ENCODE peak calls at places on chromosomes 4 and X, in five cellular contexts. One of them, this sample, is unnamed.

GRCh38 chr4:122531038-122531437 is 74.5 kb upstream of the IL2 start:
- DNase-seq in activated CD4-positive, CD25-positive, alpha-beta regulatory T cell treated with anti-CD3 and anti-CD28 coated beads, Interleukin-2, amount 50 U/mL, for 72 hours: no peak
- DNase-seq in Daoy: no peak
- DNase-seq in fibroblast of lung: no peak
- DNase-seq in fibroblast of pulmonary artery: no peak
- DNase-seq in this sample: no peak

GRCh38 chrX:47215291-47215900 is 3.1 kb upstream of the CDK16 start:
- DNase-seq in activated CD4-positive, CD25-positive, alpha-beta regulatory T cell treated with anti-CD3 and anti-CD28 coated beads, Interleukin-2, amount 50 U/mL, for 72 hours: no peak
- DNase-seq in Daoy: no peak
- DNase-seq in fibroblast of lung: no peak
- DNase-seq in fibroblast of pulmonary artery: no peak
- DNase-seq in this sample: no peak

GRCh38 chrX:115948018-115948923 is 222.3 kb upstream of the AGTR2 start:
- DNase-seq in activated CD4-positive, CD25-positive, alpha-beta regulatory T cell treated with anti-CD3 and anti-CD28 coated beads, Interleukin-2, amount 50 U/mL, for 72 hours: no peak
- DNase-seq in Daoy: no peak
- DNase-seq in fibroblast of lung: no peak
- DNase-seq in fibroblast of pulmonary artery: no peak
- DNase-seq in this sample: no peak

GRCh38 chrX:118550792-118551191 is 55.2 kb downstream of the DOCK11 start:
- DNase-seq in activated CD4-positive, CD25-positive, alpha-beta regulatory T cell treated with anti-CD3 and anti-CD28 coated beads, Interleukin-2, amount 50 U/mL, for 72 hours: no peak
- DNase-seq in Daoy: peak; percentile 18
- DNase-seq in fibroblast of lung: peak; percentile 23
- DNase-seq in fibroblast of pulmonary artery: no peak
- DNase-seq in this sample: peak; percentile 73

GRCh38 chr4:8117278-8117682 is 41.3 kb downstream of the ABLIM2 start:
- DNase-seq in activated CD4-positive, CD25-positive, alpha-beta regulatory T cell treated with anti-CD3 and anti-CD28 coated beads, Interleukin-2, amount 50 U/mL, for 72 hours: peak; percentile 61
- DNase-seq in Daoy: peak; percentile 68
- DNase-seq in fibroblast of lung: no peak
- DNase-seq in fibroblast of pulmonary artery: peak; percentile 38
- DNase-seq in this sample: peak; percentile 7

GRCh38 chr4:2924286-2924685 is 38.9 kb downstream of the NOP14 start:
- DNase-seq in activated CD4-positive, CD25-positive, alpha-beta regulatory T cell treated with anti-CD3 and anti-CD28 coated beads, Interleukin-2, amount 50 U/mL, for 72 hours: peak; percentile 21
- DNase-seq in Daoy: no peak
- DNase-seq in fibroblast of lung: no peak
- DNase-seq in fibroblast of pulmonary artery: no peak
- DNase-seq in this sample: no peak

GRCh38 chrX:22041931-22042530 is 9.9 kb downstream of the PHEX start:
- DNase-seq in activated CD4-positive, CD25-positive, alpha-beta regulatory T cell treated with anti-CD3 and anti-CD28 coated beads, Interleukin-2, amount 50 U/mL, for 72 hours: no peak
- DNase-seq in Daoy: no peak
- DNase-seq in fibroblast of lung: no peak
- DNase-seq in fibroblast of pulmonary artery: no peak
- DNase-seq in this sample: no peak

GRCh38 chr4:128310266-128310697 is 22.7 kb upstream of the PGRMC2 start:
- DNase-seq in activated CD4-positive, CD25-positive, alpha-beta regulatory T cell treated with anti-CD3 and anti-CD28 coated beads, Interleukin-2, amount 50 U/mL, for 72 hours: no peak
- DNase-seq in Daoy: peak; percentile 13
- DNase-seq in fibroblast of lung: no peak
- DNase-seq in fibroblast of pulmonary artery: peak; percentile 6
- DNase-seq in this sample: no peak

GRCh38 chrX:104564921-104565703 is 887 bp upstream of the IL1RAPL2 start:
- DNase-seq in activated CD4-positive, CD25-positive, alpha-beta regulatory T cell treated with anti-CD3 and anti-CD28 coated beads, Interleukin-2, amount 50 U/mL, for 72 hours: no peak
- DNase-seq in Daoy: no peak
- DNase-seq in fibroblast of lung: no peak
- DNase-seq in fibroblast of pulmonary artery: no peak
- DNase-seq in this sample: peak; percentile 11

GRCh38 chr4:1492636-1493539 is 86.6 kb upstream of the NKX1-1 start:
- DNase-seq in activated CD4-positive, CD25-positive, alpha-beta regulatory T cell treated with anti-CD3 and anti-CD28 coated beads, Interleukin-2, amount 50 U/mL, for 72 hours: peak; percentile 20
- DNase-seq in Daoy: no peak
- DNase-seq in fibroblast of lung: no peak
- DNase-seq in fibroblast of pulmonary artery: no peak
- DNase-seq in this sample: no peak

GRCh38 chr4:154329939-154330338 is 161.7 kb downstream of the DCHS2 start:
- DNase-seq in activated CD4-positive, CD25-positive, alpha-beta regulatory T cell treated with anti-CD3 and anti-CD28 coated beads, Interleukin-2, amount 50 U/mL, for 72 hours: no peak
- DNase-seq in Daoy: no peak
- DNase-seq in fibroblast of lung: no peak
- DNase-seq in fibroblast of pulmonary artery: peak; percentile 66
- DNase-seq in this sample: peak; percentile 86

GRCh38 chr4:4507923-4508322 is 33.9 kb downstream of the STX18 start:
- DNase-seq in activated CD4-positive, CD25-positive, alpha-beta regulatory T cell treated with anti-CD3 and anti-CD28 coated beads, Interleukin-2, amount 50 U/mL, for 72 hours: no peak
- DNase-seq in Daoy: no peak
- DNase-seq in fibroblast of lung: no peak
- DNase-seq in fibroblast of pulmonary artery: peak; percentile 24
- DNase-seq in this sample: peak; percentile 24

GRCh38 chr4:129358571-129358970 is 262.6 kb downstream of the C4orf33 start:
- DNase-seq in activated CD4-positive, CD25-positive, alpha-beta regulatory T cell treated with anti-CD3 and anti-CD28 coated beads, Interleukin-2, amount 50 U/mL, for 72 hours: no peak
- DNase-seq in Daoy: peak; percentile 13
- DNase-seq in fibroblast of lung: peak; percentile 78
- DNase-seq in fibroblast of pulmonary artery: peak; percentile 59
- DNase-seq in this sample: peak; percentile 58

GRCh38 chr4:83197555-83198235 is 83.2 kb upstream of the PLAC8 start:
- DNase-seq in activated CD4-positive, CD25-positive, alpha-beta regulatory T cell treated with anti-CD3 and anti-CD28 coated beads, Interleukin-2, amount 50 U/mL, for 72 hours: no peak
- DNase-seq in Daoy: no peak
- DNase-seq in fibroblast of lung: no peak
- DNase-seq in fibroblast of pulmonary artery: peak; percentile 56
- DNase-seq in this sample: peak; percentile 53

GRCh38 chrX:2452799-2453198 is 48.0 kb downstream of the DHRSX start:
- DNase-seq in activated CD4-positive, CD25-positive, alpha-beta regulatory T cell treated with anti-CD3 and anti-CD28 coated beads, Interleukin-2, amount 50 U/mL, for 72 hours: no peak
- DNase-seq in Daoy: no peak
- DNase-seq in fibroblast of lung: no peak
- DNase-seq in fibroblast of pulmonary artery: no peak
- DNase-seq in this sample: no peak

GRCh38 chrX:40169193-40170086 is 71.7 kb upstream of the BCOR start:
- DNase-seq in activated CD4-positive, CD25-positive, alpha-beta regulatory T cell treated with anti-CD3 and anti-CD28 coated beads, Interleukin-2, amount 50 U/mL, for 72 hours: peak; percentile 70
- DNase-seq in Daoy: peak; percentile 68
- DNase-seq in fibroblast of lung: peak; percentile 73
- DNase-seq in fibroblast of pulmonary artery: peak; percentile 84
- DNase-seq in this sample: peak; percentile 72

GRCh38 chr4:9904976-9905587 is 116.2 kb downstream of the SLC2A9 start:
- DNase-seq in activated CD4-positive, CD25-positive, alpha-beta regulatory T cell treated with anti-CD3 and anti-CD28 coated beads, Interleukin-2, amount 50 U/mL, for 72 hours: no peak
- DNase-seq in Daoy: peak; percentile 37
- DNase-seq in fibroblast of lung: peak; percentile 16
- DNase-seq in fibroblast of pulmonary artery: peak; percentile 24
- DNase-seq in this sample: peak; percentile 90

GRCh38 chrX:13669246-13669689 is 16.3 kb downstream of the TCEANC start:
- DNase-seq in activated CD4-positive, CD25-positive, alpha-beta regulatory T cell treated with anti-CD3 and anti-CD28 coated beads, Interleukin-2, amount 50 U/mL, for 72 hours: no peak
- DNase-seq in Daoy: peak; percentile 87
- DNase-seq in fibroblast of lung: peak; percentile 96
- DNase-seq in fibroblast of pulmonary artery: peak; percentile 96
- DNase-seq in this sample: peak; percentile 95

GRCh38 chrX:39990388-39990787 is 107.4 kb downstream of the BCOR start:
- DNase-seq in activated CD4-positive, CD25-positive, alpha-beta regulatory T cell treated with anti-CD3 and anti-CD28 coated beads, Interleukin-2, amount 50 U/mL, for 72 hours: no peak
- DNase-seq in Daoy: no peak
- DNase-seq in fibroblast of lung: no peak
- DNase-seq in fibroblast of pulmonary artery: no peak
- DNase-seq in this sample: no peak

GRCh38 chr4:153573881-153574807 is 108.0 kb downstream of the TMEM131L start:
- DNase-seq in activated CD4-positive, CD25-positive, alpha-beta regulatory T cell treated with anti-CD3 and anti-CD28 coated beads, Interleukin-2, amount 50 U/mL, for 72 hours: no peak
- DNase-seq in Daoy: peak; percentile 43
- DNase-seq in fibroblast of lung: peak; percentile 81
- DNase-seq in fibroblast of pulmonary artery: peak; percentile 85
- DNase-seq in this sample: peak; percentile 66

GRCh38 chrX:77893713-77894112 is 1.5 kb downstream of the MAGT1 start:
- DNase-seq in activated CD4-positive, CD25-positive, alpha-beta regulatory T cell treated with anti-CD3 and anti-CD28 coated beads, Interleukin-2, amount 50 U/mL, for 72 hours: no peak
- DNase-seq in Daoy: no peak
- DNase-seq in fibroblast of lung: no peak
- DNase-seq in fibroblast of pulmonary artery: no peak
- DNase-seq in this sample: no peak

GRCh38 chrX:9188117-9188516 is 154.2 kb upstream of the FAM9B start:
- DNase-seq in activated CD4-positive, CD25-positive, alpha-beta regulatory T cell treated with anti-CD3 and anti-CD28 coated beads, Interleukin-2, amount 50 U/mL, for 72 hours: no peak
- DNase-seq in Daoy: no peak
- DNase-seq in fibroblast of lung: no peak
- DNase-seq in fibroblast of pulmonary artery: no peak
- DNase-seq in this sample: no peak

GRCh38 chrX:122196338-122196737 is 987.7 kb upstream of the GRIA3 start:
- DNase-seq in activated CD4-positive, CD25-positive, alpha-beta regulatory T cell treated with anti-CD3 and anti-CD28 coated beads, Interleukin-2, amount 50 U/mL, for 72 hours: no peak
- DNase-seq in Daoy: no peak
- DNase-seq in fibroblast of lung: no peak
- DNase-seq in fibroblast of pulmonary artery: no peak
- DNase-seq in this sample: no peak